ENCODE peak calls at places on chromosomes 5 and 9, in five cellular contexts. Z is neural progenitor cell, I is germinal center, V is activated T-cell treated with anti-CD3 and anti-CD28 coated beads for 4 hours, C is RWPE1. D is an unnamed sample.

GRCh38 chr5:54644226-54644625 is 126.7 kb downstream of the SNX18 start:
- DNase-seq in Z (no peak), I (no peak), V (no peak), C (peak; percentile 96), D (no peak)

GRCh38 chr5:18553269-18553668 is 919.0 kb downstream of the TAF11L14 start:
- DNase-seq in Z (no peak), I (no peak), V (no peak), C (peak; percentile 60), D (no peak)

GRCh38 chr5:6158974-6159863 is 219.1 kb downstream of the MED10 start:
- DNase-seq in Z (no peak), I (no peak), V (no peak), C (peak; percentile 92), D (no peak)

GRCh38 chr5:50724262-50724661 is 57.8 kb downstream of the PARP8 start:
- DNase-seq in Z (no peak), I (no peak), V (no peak), C (no peak), D (no peak)

GRCh38 chr5:150181766-150182545 is 7.9 kb upstream of the SLC6A7 start:
- DNase-seq in Z (no peak), I (no peak), V (no peak), C (no peak), D (no peak)

GRCh38 chr5:82793808-82794419 is 283.3 kb downstream of the TMEM167A start:
- DNase-seq in Z (peak; percentile 26), I (peak; percentile 4), V (peak; percentile 32), C (peak; percentile 15), D (no peak)

GRCh38 chr9:136488247-136489214 is 5.7 kb upstream of the SEC16A start:
- DNase-seq in Z (peak; percentile 80), I (peak; percentile 52), V (peak; percentile 70), C (peak; percentile 73), D (no peak)

GRCh38 chr9:110999379-110999778 is 38.9 kb downstream of the LPAR1 start:
- DNase-seq in Z (no peak), I (no peak), V (no peak), C (no peak), D (no peak)

GRCh38 chr5:176987583-176987982 is 19.0 kb downstream of the UIMC1 start:
- DNase-seq in Z (no peak), I (no peak), V (no peak), C (no peak), D (no peak)

GRCh38 chr5:168920019-168920813 is 341.0 kb upstream of the PANK3 start:
- DNase-seq in Z (no peak), I (peak; percentile 45), V (no peak), C (no peak), D (no peak)

GRCh38 chr5:170388240-170388639 is 927 bp downstream of the KCNMB1 start:
- DNase-seq in Z (no peak), I (no peak), V (no peak), C (no peak), D (no peak)

GRCh38 chr5:134027203-134027582 is 22.4 kb upstream of the VDAC1 start:
- DNase-seq in Z (no peak), I (no peak), V (no peak), C (no peak), D (no peak)

D was measured in NCI-H187.